ENCODE peak calls at places on chromosomes 12 and 14, in seven cellular contexts. P, R, O, Q, U, A and H are unnamed samples.

GRCh38 chr12:46267618-46268348 is 1.1 kb downstream of the SLC38A1 start:
- DNase-seq in A (peak), O (peak), P (peak), R (peak), U (peak), Q (peak), H (peak)

GRCh38 chr12:121893901-121894540 is 5.4 kb downstream of the PSMD9 start:
- DNase-seq in Q (peak), R (peak), O (no peak), U (no peak), P (peak), A (no peak), H (no peak)

GRCh38 chr12:99282086-99282485 is 365.5 kb upstream of the GARIN6 start:
- DNase-seq in O (no peak), R (no peak), U (no peak), A (no peak), Q (no peak), P (no peak), H (no peak)

GRCh38 chr14:104895207-104895785 is 29.4 kb upstream of the PLD4 start:
- DNase-seq in A (no peak), R (no peak), U (no peak), P (no peak), Q (no peak), O (no peak), H (no peak)

GRCh38 chr12:66555113-66555512 is 123.8 kb downstream of the GRIP1 start:
- DNase-seq in P (no peak), Q (no peak), U (no peak), O (no peak), A (no peak), R (no peak), H (no peak)

GRCh38 chr12:2580821-2581220 is 213.9 kb upstream of the FKBP4 start:
- DNase-seq in U (no peak), Q (no peak), P (no peak), O (no peak), A (no peak), R (peak), H (no peak)

GRCh38 chr12:104057771-104058197 is 6.5 kb upstream of the HCFC2 start:
- DNase-seq in U (peak), O (no peak), R (no peak), A (no peak), P (peak), Q (peak), H (no peak)

GRCh38 chr12:15534322-15534721 is 212.0 kb downstream of the PTPRO start:
- DNase-seq in P (no peak), U (no peak), O (no peak), R (no peak), A (no peak), Q (no peak), H (no peak)

GRCh38 chr14:90645842-90646443 is 170.3 kb downstream of the TTC7B start:
- DNase-seq in U (no peak), O (no peak), Q (no peak), R (peak), P (peak), A (no peak), H (no peak)

GRCh38 chr12:31849090-31849687 is 110.0 kb upstream of the RESF1 start:
- DNase-seq in O (no peak), A (no peak), U (no peak), R (no peak), P (peak), Q (no peak), H (no peak)

GRCh38 chr14:61406198-61406597 is 84.8 kb downstream of the PRKCH start:
- DNase-seq in U (no peak), R (no peak), A (no peak), Q (no peak), P (no peak), O (no peak), H (no peak)